ENCODE peak calls at places on chromosomes 11 and 22, in seven cellular contexts. E is sciatic nerve, R is hippocampal formation, F is DMS153, X is GM03348, H is NCI-H146, K is iPS DF 6.9. I is an unnamed sample.

GRCh38 chr22:22706253-22706940 is 62.0 kb downstream of the GGTLC2 start:
- DNase-seq in E (no peak), R (no peak), F (no peak), X (no peak), H (no peak), K (no peak), I (peak; percentile 0)

GRCh38 chr22:50047346-50047745 is 10.8 kb downstream of the TTLL8 start:
- DNase-seq in E (no peak), R (no peak), F (no peak), X (no peak), H (no peak), K (no peak), I (no peak)

GRCh38 chr11:45347343-45347742 is 61.2 kb upstream of the SYT13 start:
- DNase-seq in E (no peak), R (no peak), F (no peak), X (no peak), H (no peak), K (no peak), I (no peak)

GRCh38 chr22:46263208-46263575 is at the start of gene PKDREJ:
- DNase-seq in E (no peak), R (no peak), F (no peak), X (no peak), H (no peak), K (no peak), I (no peak)

GRCh38 chr11:88174627-88175003 is 628 bp downstream of the RAB38 start:
- DNase-seq in E (peak; percentile 76), R (no peak), F (no peak), X (peak; percentile 84), H (no peak), K (no peak), I (peak; percentile 84)

GRCh38 chr22:29762263-29762662 is 4.5 kb downstream of the ZMAT5 start:
- DNase-seq in E (no peak), R (no peak), F (peak; percentile 57), X (no peak), H (peak; percentile 85), K (no peak), I (no peak)

GRCh38 chr11:111819161-111820058 is 52.0 kb downstream of the ALG9 start:
- DNase-seq in E (no peak), R (no peak), F (no peak), X (peak; percentile 66), H (no peak), K (no peak), I (peak; percentile 92)

GRCh38 chr11:131579932-131580387 is 209.5 kb downstream of the NTM start:
- DNase-seq in E (no peak), R (no peak), F (peak; percentile 4), X (peak; percentile 90), H (no peak), K (no peak), I (no peak)

GRCh38 chr11:31687256-31687655 is 123.9 kb downstream of the PAX6 start:
- DNase-seq in E (no peak), R (no peak), F (no peak), X (no peak), H (no peak), K (no peak), I (peak; percentile 21)

GRCh38 chr22:35752172-35752832 is 34.6 kb downstream of the APOL5 start:
- DNase-seq in E (no peak), R (no peak), F (no peak), X (no peak), H (no peak), K (no peak), I (no peak)

GRCh38 chr11:87971354-87971753 is 203.9 kb downstream of the RAB38 start:
- DNase-seq in E (no peak), R (no peak), F (peak; percentile 47), X (no peak), H (no peak), K (no peak), I (no peak)